ENCODE peak calls at places on chromosomes 4 and X, in seven cellular contexts. A, R, B, M, L, H and I are unnamed samples.

GRCh38 chr4:62482355-62482754 is 1282.2 kb downstream of the ADGRL3 start:
- DNase-seq in A (no peak), R (no peak), B (no peak), M (no peak), L (no peak), H (no peak), I (no peak)

GRCh38 chr4:133801858-133802257 is 399.7 kb downstream of the PABPC4L start:
- DNase-seq in A (no peak), R (no peak), B (no peak), M (no peak), L (no peak), H (peak; percentile 2), I (no peak)

GRCh38 chrX:13252726-13253125 is 67.1 kb downstream of the ATXN3L start:
- DNase-seq in A (peak; percentile 12), R (no peak), B (no peak), M (no peak), L (no peak), H (peak; percentile 43), I (no peak)

GRCh38 chr4:54683616-54684346 is 26.0 kb downstream of the KIT start:
- DNase-seq in A (peak; percentile 26), R (no peak), B (no peak), M (no peak), L (peak; percentile 55), H (peak; percentile 57), I (no peak)

GRCh38 chrX:44299177-44299576 is 44.3 kb downstream of the EFHC2 start:
- DNase-seq in A (no peak), R (no peak), B (no peak), M (no peak), L (no peak), H (no peak), I (no peak)

GRCh38 chr4:169121920-169122319 is 111.9 kb upstream of the CBR4 start:
- DNase-seq in A (no peak), R (no peak), B (no peak), M (no peak), L (no peak), H (no peak), I (no peak)

GRCh38 chrX:4118666-4119530 is 405.4 kb upstream of the PRKX start:
- DNase-seq in A (no peak), R (no peak), B (no peak), M (no peak), L (no peak), H (no peak), I (no peak)

GRCh38 chrX:41889317-41890025 is 33.9 kb downstream of the CASK start:
- DNase-seq in A (peak; percentile 34), R (no peak), B (no peak), M (no peak), L (no peak), H (peak; percentile 53), I (no peak)

GRCh38 chrX:103417933-103418332 is 41.6 kb downstream of the BEX3 start:
- DNase-seq in A (no peak), R (no peak), B (no peak), M (no peak), L (no peak), H (peak; percentile 23), I (no peak)

GRCh38 chr4:174217273-174218126 is 66.0 kb downstream of the FBXO8 start:
- DNase-seq in A (no peak), R (peak; percentile 73), B (no peak), M (no peak), L (no peak), H (peak; percentile 36), I (no peak)

GRCh38 chrX:68090266-68090665 is 343.0 kb downstream of the OPHN1 start:
- DNase-seq in A (no peak), R (no peak), B (no peak), M (no peak), L (no peak), H (no peak), I (no peak)

GRCh38 chrX:143894938-143895337 is 11.1 kb downstream of the UBE2NL start:
- DNase-seq in A (no peak), R (no peak), B (no peak), M (no peak), L (no peak), H (no peak), I (no peak)

GRCh38 chr4:87230806-87231205 is 10.4 kb upstream of the KLHL8 start:
- DNase-seq in A (no peak), R (no peak), B (no peak), M (no peak), L (no peak), H (no peak), I (no peak)

GRCh38 chr4:125317526-125317880 is 2.7 kb downstream of the FAT4 start:
- DNase-seq in A (peak; percentile 55), R (peak; percentile 69), B (no peak), M (peak; percentile 74), L (no peak), H (peak; percentile 67), I (no peak)

GRCh38 chrX:14920196-14920595 is 47.0 kb downstream of the MOSPD2 start:
- DNase-seq in A (peak; percentile 15), R (no peak), B (no peak), M (no peak), L (no peak), H (peak; percentile 40), I (no peak)

GRCh38 chrX:145609951-145610511 is 207.6 kb upstream of the SLITRK2 start:
- DNase-seq in A (peak; percentile 75), R (no peak), B (no peak), M (no peak), L (no peak), H (peak; percentile 8), I (no peak)

GRCh38 chr4:186348433-186348832 is 82.4 kb downstream of the F11 start:
- DNase-seq in A (no peak), R (no peak), B (no peak), M (no peak), L (no peak), H (no peak), I (no peak)

GRCh38 chr4:109044446-109044845 is 258.0 kb downstream of the COL25A1 start:
- DNase-seq in A (no peak), R (no peak), B (no peak), M (no peak), L (no peak), H (peak; percentile 26), I (no peak)

GRCh38 chr4:129094347-129094746 is 1.0 kb upstream of the SCLT1 start:
- DNase-seq in A (no peak), R (no peak), B (no peak), M (no peak), L (no peak), H (peak; percentile 2), I (no peak)

GRCh38 chr4:183987529-183987946 is 82.4 kb downstream of the STOX2 start:
- DNase-seq in A (peak; percentile 5), R (peak; percentile 85), B (no peak), M (peak; percentile 85), L (no peak), H (peak; percentile 79), I (peak; percentile 78)

GRCh38 chr4:8009710-8010534 is 70.3 kb upstream of the AFAP1 start:
- DNase-seq in A (no peak), R (no peak), B (no peak), M (no peak), L (no peak), H (peak; percentile 5), I (no peak)

GRCh38 chrX:153502131-153502530 is 7.4 kb downstream of the BGN start:
- DNase-seq in A (no peak), R (no peak), B (no peak), M (no peak), L (no peak), H (no peak), I (no peak)

GRCh38 chr4:137664416-137664815 is 132.1 kb upstream of the PCDH18 start:
- DNase-seq in A (peak; percentile 43), R (no peak), B (no peak), M (no peak), L (no peak), H (peak; percentile 66), I (no peak)

GRCh38 chr4:48429709-48430474 is 53.3 kb upstream of the SLC10A4 start:
- DNase-seq in A (no peak), R (no peak), B (no peak), M (no peak), L (no peak), H (no peak), I (no peak)

GRCh38 chr4:26723216-26723615 is 137.4 kb upstream of the STIM2 start:
- DNase-seq in A (no peak), R (no peak), B (peak; percentile 0), M (no peak), L (peak; percentile 28), H (no peak), I (no peak)

GRCh38 chrX:97315939-97316338 is 432.2 kb downstream of the RPA4 start:
- DNase-seq in A (no peak), R (no peak), B (no peak), M (no peak), L (no peak), H (no peak), I (no peak)

GRCh38 chr4:156962551-156962974 is 9.0 kb downstream of the PDGFC start:
- DNase-seq in A (peak; percentile 92), R (no peak), B (no peak), M (no peak), L (no peak), H (peak; percentile 83), I (no peak)

GRCh38 chr4:10089346-10089745 is 27.3 kb downstream of the WDR1 start:
- DNase-seq in A (no peak), R (peak; percentile 44), B (no peak), M (no peak), L (no peak), H (no peak), I (no peak)

GRCh38 chr4:10033191-10033881 is 12.0 kb upstream of the SLC2A9 start:
- DNase-seq in A (no peak), R (peak; percentile 58), B (no peak), M (no peak), L (no peak), H (peak; percentile 86), I (no peak)

GRCh38 chr4:158819942-158820786 is 51.3 kb downstream of the FNIP2 start:
- DNase-seq in A (no peak), R (no peak), B (no peak), M (no peak), L (no peak), H (peak; percentile 3), I (no peak)

GRCh38 chr4:185201983-185202962 is 1.5 kb downstream of the CFAP97 start:
- DNase-seq in A (no peak), R (no peak), B (no peak), M (no peak), L (peak; percentile 56), H (peak; percentile 58), I (no peak)

GRCh38 chrX:34918091-34918736 is 24.4 kb upstream of the FAM47B start:
- DNase-seq in A (peak; percentile 59), R (no peak), B (no peak), M (no peak), L (no peak), H (peak; percentile 75), I (no peak)

GRCh38 chrX:70313503-70313902 is 23.6 kb downstream of the KIF4A start:
- DNase-seq in A (peak; percentile 27), R (no peak), B (no peak), M (no peak), L (no peak), H (peak; percentile 34), I (no peak)

GRCh38 chrX:23008431-23009099 is 8.8 kb downstream of the DDX53 start:
- DNase-seq in A (peak; percentile 38), R (no peak), B (no peak), M (no peak), L (no peak), H (peak; percentile 41), I (no peak)